ENCODE peak calls at places on chromosomes 3 and 15, in five cellular contexts. One of them, this sample, is unnamed.

GRCh38 chr15:45449878-45450277 is 71.5 kb upstream of the GATM start:
- DNase-seq in activated gamma-delta T cell treated with Interleukin-2 at 50 U/mL for 16 hours: no peak
- DNase-seq in endothelial cell: no peak
- DNase-seq in T-helper 1 cell: no peak
- DNase-seq in lung: peak; percentile 85
- DNase-seq in this sample: no peak

GRCh38 chr3:98977520-98977919 is 76.0 kb upstream of the DCBLD2 start:
- DNase-seq in activated gamma-delta T cell treated with Interleukin-2 at 50 U/mL for 16 hours: no peak
- DNase-seq in endothelial cell: no peak
- DNase-seq in T-helper 1 cell: no peak
- DNase-seq in lung: no peak
- DNase-seq in this sample: no peak

GRCh38 chr3:105355355-105356063 is 11.2 kb upstream of the ALCAM start:
- DNase-seq in activated gamma-delta T cell treated with Interleukin-2 at 50 U/mL for 16 hours: no peak
- DNase-seq in endothelial cell: no peak
- DNase-seq in T-helper 1 cell: no peak
- DNase-seq in lung: no peak
- DNase-seq in this sample: no peak

GRCh38 chr3:16391936-16392536 is 121.5 kb downstream of the RFTN1 start:
- DNase-seq in activated gamma-delta T cell treated with Interleukin-2 at 50 U/mL for 16 hours: no peak
- DNase-seq in endothelial cell: no peak
- DNase-seq in T-helper 1 cell: no peak
- DNase-seq in lung: no peak
- DNase-seq in this sample: no peak

GRCh38 chr3:197753263-197753662 is 3.6 kb downstream of the FYTTD1 start:
- DNase-seq in activated gamma-delta T cell treated with Interleukin-2 at 50 U/mL for 16 hours: no peak
- DNase-seq in endothelial cell: no peak
- DNase-seq in T-helper 1 cell: no peak
- DNase-seq in lung: no peak
- DNase-seq in this sample: no peak

GRCh38 chr3:149376728-149377407 is 581 bp downstream of the TM4SF1 start:
- DNase-seq in activated gamma-delta T cell treated with Interleukin-2 at 50 U/mL for 16 hours: no peak
- DNase-seq in endothelial cell: no peak
- DNase-seq in T-helper 1 cell: no peak
- DNase-seq in lung: no peak
- DNase-seq in this sample: peak; percentile 67

GRCh38 chr15:96764501-96764900 is 434.0 kb downstream of the NR2F2 start:
- DNase-seq in activated gamma-delta T cell treated with Interleukin-2 at 50 U/mL for 16 hours: no peak
- DNase-seq in endothelial cell: no peak
- DNase-seq in T-helper 1 cell: no peak
- DNase-seq in lung: no peak
- DNase-seq in this sample: no peak

GRCh38 chr3:101925564-101925963 is 76.2 kb downstream of the NFKBIZ start:
- DNase-seq in activated gamma-delta T cell treated with Interleukin-2 at 50 U/mL for 16 hours: no peak
- DNase-seq in endothelial cell: no peak
- DNase-seq in T-helper 1 cell: no peak
- DNase-seq in lung: no peak
- DNase-seq in this sample: peak; percentile 81

GRCh38 chr3:108383306-108383705 is 87.0 kb downstream of the HHLA2 start:
- DNase-seq in activated gamma-delta T cell treated with Interleukin-2 at 50 U/mL for 16 hours: no peak
- DNase-seq in endothelial cell: no peak
- DNase-seq in T-helper 1 cell: no peak
- DNase-seq in lung: no peak
- DNase-seq in this sample: no peak

GRCh38 chr15:60660290-60661051 is 181.5 kb upstream of the ICE2 start:
- DNase-seq in activated gamma-delta T cell treated with Interleukin-2 at 50 U/mL for 16 hours: no peak
- DNase-seq in endothelial cell: no peak
- DNase-seq in T-helper 1 cell: peak; percentile 68
- DNase-seq in lung: no peak
- DNase-seq in this sample: no peak

GRCh38 chr3:155080692-155081091 is 573 bp downstream of the MME start:
- DNase-seq in activated gamma-delta T cell treated with Interleukin-2 at 50 U/mL for 16 hours: no peak
- DNase-seq in endothelial cell: no peak
- DNase-seq in T-helper 1 cell: no peak
- DNase-seq in lung: no peak
- DNase-seq in this sample: no peak

GRCh38 chr3:64599651-64600050 is 88.1 kb downstream of the ADAMTS9 start:
- DNase-seq in activated gamma-delta T cell treated with Interleukin-2 at 50 U/mL for 16 hours: no peak
- DNase-seq in endothelial cell: no peak
- DNase-seq in T-helper 1 cell: no peak
- DNase-seq in lung: no peak
- DNase-seq in this sample: no peak

GRCh38 chr3:142029791-142030190 is 119.6 kb downstream of the TFDP2 start:
- DNase-seq in activated gamma-delta T cell treated with Interleukin-2 at 50 U/mL for 16 hours: no peak
- DNase-seq in endothelial cell: no peak
- DNase-seq in T-helper 1 cell: no peak
- DNase-seq in lung: no peak
- DNase-seq in this sample: no peak

GRCh38 chr3:69963643-69964042 is 35.9 kb upstream of the SAMMSON start:
- DNase-seq in activated gamma-delta T cell treated with Interleukin-2 at 50 U/mL for 16 hours: no peak
- DNase-seq in endothelial cell: no peak
- DNase-seq in T-helper 1 cell: no peak
- DNase-seq in lung: no peak
- DNase-seq in this sample: no peak

GRCh38 chr3:79490165-79491028 is 277.4 kb downstream of the ROBO1 start:
- DNase-seq in activated gamma-delta T cell treated with Interleukin-2 at 50 U/mL for 16 hours: no peak
- DNase-seq in endothelial cell: no peak
- DNase-seq in T-helper 1 cell: no peak
- DNase-seq in lung: peak; percentile 72
- DNase-seq in this sample: no peak

GRCh38 chr3:105970283-105970682 is 101.5 kb upstream of the CBLB start:
- DNase-seq in activated gamma-delta T cell treated with Interleukin-2 at 50 U/mL for 16 hours: no peak
- DNase-seq in endothelial cell: no peak
- DNase-seq in T-helper 1 cell: no peak
- DNase-seq in lung: peak; percentile 61
- DNase-seq in this sample: no peak

GRCh38 chr3:127073931-127074820 is 91.3 kb downstream of the PLXNA1 start:
- DNase-seq in activated gamma-delta T cell treated with Interleukin-2 at 50 U/mL for 16 hours: no peak
- DNase-seq in endothelial cell: no peak
- DNase-seq in T-helper 1 cell: no peak
- DNase-seq in lung: no peak
- DNase-seq in this sample: no peak

GRCh38 chr3:170321326-170322034 is 36.0 kb upstream of the SKIL start:
- DNase-seq in activated gamma-delta T cell treated with Interleukin-2 at 50 U/mL for 16 hours: no peak
- DNase-seq in endothelial cell: no peak
- DNase-seq in T-helper 1 cell: no peak
- DNase-seq in lung: no peak
- DNase-seq in this sample: no peak

GRCh38 chr15:39270221-39270835 is 310.6 kb upstream of the THBS1 start:
- DNase-seq in activated gamma-delta T cell treated with Interleukin-2 at 50 U/mL for 16 hours: no peak
- DNase-seq in endothelial cell: no peak
- DNase-seq in T-helper 1 cell: no peak
- DNase-seq in lung: no peak
- DNase-seq in this sample: no peak

GRCh38 chr3:131543714-131544113 is 40.9 kb upstream of the MRPL3 start:
- DNase-seq in activated gamma-delta T cell treated with Interleukin-2 at 50 U/mL for 16 hours: no peak
- DNase-seq in endothelial cell: no peak
- DNase-seq in T-helper 1 cell: no peak
- DNase-seq in lung: peak; percentile 34
- DNase-seq in this sample: no peak

GRCh38 chr15:31214864-31215489 is 111.7 kb upstream of the KLF13 start:
- DNase-seq in activated gamma-delta T cell treated with Interleukin-2 at 50 U/mL for 16 hours: no peak
- DNase-seq in endothelial cell: no peak
- DNase-seq in T-helper 1 cell: peak; percentile 16
- DNase-seq in lung: peak; percentile 88
- DNase-seq in this sample: no peak

GRCh38 chr15:23606226-23606625 is 40.8 kb downstream of the MKRN3 start:
- DNase-seq in activated gamma-delta T cell treated with Interleukin-2 at 50 U/mL for 16 hours: no peak
- DNase-seq in endothelial cell: no peak
- DNase-seq in T-helper 1 cell: no peak
- DNase-seq in lung: no peak
- DNase-seq in this sample: no peak

GRCh38 chr3:10738688-10739372 is 77.2 kb upstream of the SLC6A11 start:
- DNase-seq in activated gamma-delta T cell treated with Interleukin-2 at 50 U/mL for 16 hours: peak; percentile 75
- DNase-seq in endothelial cell: peak; percentile 85
- DNase-seq in T-helper 1 cell: peak; percentile 52
- DNase-seq in lung: peak; percentile 61
- DNase-seq in this sample: no peak

GRCh38 chr3:80244390-80244789 is 476.6 kb upstream of the ROBO1 start:
- DNase-seq in activated gamma-delta T cell treated with Interleukin-2 at 50 U/mL for 16 hours: no peak
- DNase-seq in endothelial cell: no peak
- DNase-seq in T-helper 1 cell: no peak
- DNase-seq in lung: no peak
- DNase-seq in this sample: no peak

GRCh38 chr3:189272500-189273119 is 100.8 kb downstream of the TPRG1 start:
- DNase-seq in activated gamma-delta T cell treated with Interleukin-2 at 50 U/mL for 16 hours: no peak
- DNase-seq in endothelial cell: peak; percentile 9
- DNase-seq in T-helper 1 cell: peak; percentile 52
- DNase-seq in lung: no peak
- DNase-seq in this sample: peak; percentile 38

GRCh38 chr15:68412218-68412617 is 19.7 kb downstream of the ITGA11 start:
- DNase-seq in activated gamma-delta T cell treated with Interleukin-2 at 50 U/mL for 16 hours: no peak
- DNase-seq in endothelial cell: no peak
- DNase-seq in T-helper 1 cell: no peak
- DNase-seq in lung: no peak
- DNase-seq in this sample: no peak

GRCh38 chr3:4584537-4585249 is 91.5 kb downstream of the ITPR1 start:
- DNase-seq in activated gamma-delta T cell treated with Interleukin-2 at 50 U/mL for 16 hours: no peak
- DNase-seq in endothelial cell: no peak
- DNase-seq in T-helper 1 cell: peak; percentile 24
- DNase-seq in lung: no peak
- DNase-seq in this sample: no peak

GRCh38 chr15:31271706-31272557 is 54.7 kb upstream of the KLF13 start:
- DNase-seq in activated gamma-delta T cell treated with Interleukin-2 at 50 U/mL for 16 hours: no peak
- DNase-seq in endothelial cell: no peak
- DNase-seq in T-helper 1 cell: no peak
- DNase-seq in lung: no peak
- DNase-seq in this sample: no peak

GRCh38 chr15:82043130-82043673 is 2.6 kb downstream of the MEX3B start:
- DNase-seq in activated gamma-delta T cell treated with Interleukin-2 at 50 U/mL for 16 hours: no peak
- DNase-seq in endothelial cell: no peak
- DNase-seq in T-helper 1 cell: no peak
- DNase-seq in lung: no peak
- DNase-seq in this sample: no peak

GRCh38 chr3:61589856-61590255 is 28.5 kb downstream of the PTPRG start:
- DNase-seq in activated gamma-delta T cell treated with Interleukin-2 at 50 U/mL for 16 hours: no peak
- DNase-seq in endothelial cell: no peak
- DNase-seq in T-helper 1 cell: no peak
- DNase-seq in lung: no peak
- DNase-seq in this sample: no peak

GRCh38 chr3:11282250-11283125 is 10.3 kb downstream of the ATG7 start:
- DNase-seq in activated gamma-delta T cell treated with Interleukin-2 at 50 U/mL for 16 hours: no peak
- DNase-seq in endothelial cell: no peak
- DNase-seq in T-helper 1 cell: no peak
- DNase-seq in lung: no peak
- DNase-seq in this sample: no peak

GRCh38 chr15:70166506-70167087 is 68.9 kb upstream of the TLE3 start:
- DNase-seq in activated gamma-delta T cell treated with Interleukin-2 at 50 U/mL for 16 hours: no peak
- DNase-seq in endothelial cell: no peak
- DNase-seq in T-helper 1 cell: no peak
- DNase-seq in lung: no peak
- DNase-seq in this sample: no peak

GRCh38 chr15:38705421-38706219 is 141.0 kb upstream of the RASGRP1 start:
- DNase-seq in activated gamma-delta T cell treated with Interleukin-2 at 50 U/mL for 16 hours: no peak
- DNase-seq in endothelial cell: no peak
- DNase-seq in T-helper 1 cell: no peak
- DNase-seq in lung: no peak
- DNase-seq in this sample: no peak

GRCh38 chr3:53579636-53580035 is 85.2 kb downstream of the CACNA1D start:
- DNase-seq in activated gamma-delta T cell treated with Interleukin-2 at 50 U/mL for 16 hours: no peak
- DNase-seq in endothelial cell: no peak
- DNase-seq in T-helper 1 cell: no peak
- DNase-seq in lung: no peak
- DNase-seq in this sample: no peak

GRCh38 chr3:193780371-193780770 is 187.4 kb downstream of the OPA1 start:
- DNase-seq in activated gamma-delta T cell treated with Interleukin-2 at 50 U/mL for 16 hours: no peak
- DNase-seq in endothelial cell: no peak
- DNase-seq in T-helper 1 cell: no peak
- DNase-seq in lung: no peak
- DNase-seq in this sample: no peak

GRCh38 chr3:7444886-7445285 is 584.0 kb downstream of the GRM7 start:
- DNase-seq in activated gamma-delta T cell treated with Interleukin-2 at 50 U/mL for 16 hours: no peak
- DNase-seq in endothelial cell: no peak
- DNase-seq in T-helper 1 cell: no peak
- DNase-seq in lung: no peak
- DNase-seq in this sample: no peak